ENCODE peak calls at places on chromosomes 13 and 19, in four cellular contexts. One of them, this sample, is unnamed.

GRCh38 chr19:4089400-4089908 is 22.8 kb upstream of the ZBTB7A start:
- DNase-seq in stimulated activated CD8-positive, alpha-beta memory T cell treated with anti-CD3 and anti-CD28 coated beads, Interleukin-4, amount 100 ng/mL, for 4 hours: peak; percentile 29
- DNase-seq in AG09319: no peak
- DNase-seq in colonic mucosa: peak; percentile 36
- DNase-seq in this sample: no peak

GRCh38 chr19:16014923-16015804 is 61.1 kb upstream of the TPM4 start:
- DNase-seq in stimulated activated CD8-positive, alpha-beta memory T cell treated with anti-CD3 and anti-CD28 coated beads, Interleukin-4, amount 100 ng/mL, for 4 hours: no peak
- DNase-seq in AG09319: no peak
- DNase-seq in colonic mucosa: no peak
- DNase-seq in this sample: no peak

GRCh38 chr19:49340069-49340864 is 5.1 kb downstream of the CD37 start:
- DNase-seq in colonic mucosa: peak; percentile 83
- DNase-seq in AG09319: no peak
- DNase-seq in stimulated activated CD8-positive, alpha-beta memory T cell treated with anti-CD3 and anti-CD28 coated beads, Interleukin-4, amount 100 ng/mL, for 4 hours: peak; percentile 22
- DNase-seq in this sample: peak; percentile 53

GRCh38 chr19:29484876-29485275 is 40.9 kb upstream of the VSTM2B start:
- DNase-seq in colonic mucosa: no peak
- DNase-seq in stimulated activated CD8-positive, alpha-beta memory T cell treated with anti-CD3 and anti-CD28 coated beads, Interleukin-4, amount 100 ng/mL, for 4 hours: no peak
- DNase-seq in AG09319: no peak
- DNase-seq in this sample: no peak

GRCh38 chr13:77740931-77741586 is 43.6 kb downstream of the SLAIN1 start:
- DNase-seq in colonic mucosa: no peak
- DNase-seq in stimulated activated CD8-positive, alpha-beta memory T cell treated with anti-CD3 and anti-CD28 coated beads, Interleukin-4, amount 100 ng/mL, for 4 hours: no peak
- DNase-seq in AG09319: no peak
- DNase-seq in this sample: no peak

GRCh38 chr13:102856603-102857002 is 10.8 kb downstream of the ERCC5 start:
- DNase-seq in colonic mucosa: peak; percentile 34
- DNase-seq in AG09319: no peak
- DNase-seq in stimulated activated CD8-positive, alpha-beta memory T cell treated with anti-CD3 and anti-CD28 coated beads, Interleukin-4, amount 100 ng/mL, for 4 hours: no peak
- DNase-seq in this sample: no peak

GRCh38 chr13:35953537-35954206 is 177.5 kb downstream of the DCLK1 start:
- DNase-seq in colonic mucosa: peak; percentile 58
- DNase-seq in AG09319: peak; percentile 97
- DNase-seq in stimulated activated CD8-positive, alpha-beta memory T cell treated with anti-CD3 and anti-CD28 coated beads, Interleukin-4, amount 100 ng/mL, for 4 hours: no peak
- DNase-seq in this sample: peak; percentile 57

GRCh38 chr19:45234089-45234869 is 10.9 kb downstream of the EXOC3L2 start:
- DNase-seq in AG09319: no peak
- DNase-seq in colonic mucosa: no peak
- DNase-seq in stimulated activated CD8-positive, alpha-beta memory T cell treated with anti-CD3 and anti-CD28 coated beads, Interleukin-4, amount 100 ng/mL, for 4 hours: no peak
- DNase-seq in this sample: no peak

GRCh38 chr19:23261496-23262020 is 11.4 kb upstream of the ZNF724 start:
- DNase-seq in colonic mucosa: no peak
- DNase-seq in stimulated activated CD8-positive, alpha-beta memory T cell treated with anti-CD3 and anti-CD28 coated beads, Interleukin-4, amount 100 ng/mL, for 4 hours: no peak
- DNase-seq in AG09319: no peak
- DNase-seq in this sample: no peak

GRCh38 chr13:41942462-41943094 is 18.3 kb downstream of the VWA8 start:
- DNase-seq in colonic mucosa: no peak
- DNase-seq in stimulated activated CD8-positive, alpha-beta memory T cell treated with anti-CD3 and anti-CD28 coated beads, Interleukin-4, amount 100 ng/mL, for 4 hours: no peak
- DNase-seq in AG09319: no peak
- DNase-seq in this sample: no peak

GRCh38 chr19:16957855-16958254 is 68.8 kb downstream of the CPAMD8 start:
- DNase-seq in AG09319: no peak
- DNase-seq in colonic mucosa: no peak
- DNase-seq in stimulated activated CD8-positive, alpha-beta memory T cell treated with anti-CD3 and anti-CD28 coated beads, Interleukin-4, amount 100 ng/mL, for 4 hours: no peak
- DNase-seq in this sample: no peak

GRCh38 chr19:58059003-58059671 is at the start of gene ZNF135:
- DNase-seq in AG09319: peak; percentile 60
- DNase-seq in stimulated activated CD8-positive, alpha-beta memory T cell treated with anti-CD3 and anti-CD28 coated beads, Interleukin-4, amount 100 ng/mL, for 4 hours: peak; percentile 59
- DNase-seq in colonic mucosa: peak; percentile 84
- DNase-seq in this sample: no peak

GRCh38 chr13:110466261-110466660 is 95.3 kb downstream of the RAB20 start:
- DNase-seq in AG09319: no peak
- DNase-seq in colonic mucosa: no peak
- DNase-seq in stimulated activated CD8-positive, alpha-beta memory T cell treated with anti-CD3 and anti-CD28 coated beads, Interleukin-4, amount 100 ng/mL, for 4 hours: no peak
- DNase-seq in this sample: no peak

GRCh38 chr13:44758595-44759221 is 182.6 kb upstream of the TSC22D1 start:
- DNase-seq in colonic mucosa: peak; percentile 59
- DNase-seq in AG09319: peak; percentile 22
- DNase-seq in stimulated activated CD8-positive, alpha-beta memory T cell treated with anti-CD3 and anti-CD28 coated beads, Interleukin-4, amount 100 ng/mL, for 4 hours: no peak
- DNase-seq in this sample: peak; percentile 5

GRCh38 chr19:19224852-19225494 is 13.2 kb downstream of the NCAN start:
- DNase-seq in stimulated activated CD8-positive, alpha-beta memory T cell treated with anti-CD3 and anti-CD28 coated beads, Interleukin-4, amount 100 ng/mL, for 4 hours: peak; percentile 50
- DNase-seq in colonic mucosa: peak; percentile 80
- DNase-seq in AG09319: peak; percentile 8
- DNase-seq in this sample: no peak

GRCh38 chr19:44548736-44549135 is 19.3 kb upstream of the CEACAM20 start:
- DNase-seq in AG09319: no peak
- DNase-seq in stimulated activated CD8-positive, alpha-beta memory T cell treated with anti-CD3 and anti-CD28 coated beads, Interleukin-4, amount 100 ng/mL, for 4 hours: no peak
- DNase-seq in colonic mucosa: no peak
- DNase-seq in this sample: peak; percentile 62

GRCh38 chr19:4518345-4519171 is at the start of gene PLIN4:
- DNase-seq in colonic mucosa: no peak
- DNase-seq in stimulated activated CD8-positive, alpha-beta memory T cell treated with anti-CD3 and anti-CD28 coated beads, Interleukin-4, amount 100 ng/mL, for 4 hours: no peak
- DNase-seq in AG09319: peak; percentile 8
- DNase-seq in this sample: no peak

GRCh38 chr19:38278751-38279150 is 14.4 kb downstream of the SPINT2 start:
- DNase-seq in stimulated activated CD8-positive, alpha-beta memory T cell treated with anti-CD3 and anti-CD28 coated beads, Interleukin-4, amount 100 ng/mL, for 4 hours: no peak
- DNase-seq in colonic mucosa: no peak
- DNase-seq in AG09319: no peak
- DNase-seq in this sample: no peak

GRCh38 chr13:109628251-109628699 is 158.1 kb downstream of the IRS2 start:
- DNase-seq in colonic mucosa: no peak
- DNase-seq in stimulated activated CD8-positive, alpha-beta memory T cell treated with anti-CD3 and anti-CD28 coated beads, Interleukin-4, amount 100 ng/mL, for 4 hours: no peak
- DNase-seq in AG09319: no peak
- DNase-seq in this sample: peak; percentile 48

This sample was measured in HS-5.